ENCODE peak calls at places on chromosomes 11 and 22, in four cellular contexts. A is HFF-Myc, R is progenitor cell of endocrine pancreas, C is cardiac muscle cell. T is an unnamed sample.

GRCh38 chr11:130070109-130070828 is 575 bp downstream of the APLP2 start:
- DNase-seq in C (peak; percentile 46), A (no peak), R (peak; percentile 44), T (no peak)

GRCh38 chr11:110076388-110076965 is 16.7 kb upstream of the ZC3H12C start:
- DNase-seq in A (no peak), C (no peak), R (no peak), T (no peak)

GRCh38 chr11:93567406-93567819 is 24.2 kb upstream of the SMCO4 start:
- DNase-seq in A (no peak), C (peak; percentile 7), R (no peak), T (no peak)

GRCh38 chr11:28227460-28227859 is 119.3 kb downstream of the METTL15 start:
- DNase-seq in A (no peak), R (no peak), C (no peak), T (no peak)

GRCh38 chr11:95512682-95513081 is 276.9 kb downstream of the FAM76B start:
- DNase-seq in A (no peak), C (peak; percentile 91), R (no peak), T (no peak)

GRCh38 chr11:59195596-59195995 is 17.1 kb downstream of the MPEG1 start:
- DNase-seq in R (no peak), A (no peak), C (no peak), T (no peak)

GRCh38 chr11:123371506-123372297 is 58.4 kb upstream of the GRAMD1B start:
- DNase-seq in R (no peak), C (no peak), A (no peak), T (no peak)

GRCh38 chr11:72238040-72238450 is 5.9 kb downstream of the PHOX2A start:
- DNase-seq in A (no peak), R (peak; percentile 64), C (peak; percentile 77), T (no peak)

GRCh38 chr11:113188433-113188834 is 125.9 kb upstream of the TTC12 start:
- DNase-seq in C (no peak), R (no peak), A (no peak), T (no peak)

GRCh38 chr11:117687776-117688175 is 109.2 kb downstream of the DSCAML1 start:
- DNase-seq in C (no peak), A (no peak), R (no peak), T (no peak)

GRCh38 chr11:7591992-7592391 is 78.2 kb downstream of the PPFIBP2 start:
- DNase-seq in A (no peak), R (no peak), C (no peak), T (no peak)

GRCh38 chr11:13098067-13098466 is 89.0 kb downstream of the RASSF10 start:
- DNase-seq in R (no peak), A (no peak), C (no peak), T (no peak)

GRCh38 chr11:77406396-77406795 is 67.5 kb downstream of the PAK1 start:
- DNase-seq in C (no peak), A (no peak), R (no peak), T (no peak)

GRCh38 chr11:123470862-123471261 is 40.8 kb downstream of the GRAMD1B start:
- DNase-seq in R (no peak), C (no peak), A (no peak), T (no peak)

GRCh38 chr11:75759832-75760231 is 8.7 kb upstream of the DGAT2 start:
- DNase-seq in C (no peak), A (no peak), R (no peak), T (no peak)

GRCh38 chr11:111367411-111368284 is 11.4 kb downstream of the POU2AF1 start:
- DNase-seq in C (no peak), R (no peak), A (no peak), T (no peak)

GRCh38 chr11:7490054-7490453 is 4.7 kb downstream of the OLFML1 start:
- DNase-seq in A (no peak), C (peak; percentile 67), R (no peak), T (no peak)

GRCh38 chr11:59216654-59217640 is 4.2 kb upstream of the MPEG1 start:
- DNase-seq in C (peak; percentile 42), R (no peak), A (peak; percentile 37), T (no peak)

GRCh38 chr11:117230286-117230961 is 1.4 kb downstream of the PCSK7 start:
- DNase-seq in C (peak; percentile 38), R (no peak), A (no peak), T (no peak)

GRCh38 chr11:87255589-87255988 is 217.9 kb downstream of the TMEM135 start:
- DNase-seq in C (no peak), R (no peak), A (no peak), T (no peak)

GRCh38 chr11:27770576-27770975 is 70.3 kb upstream of the BDNF start:
- DNase-seq in C (no peak), R (no peak), A (no peak), T (no peak)

GRCh38 chr22:25919452-25919851 is 177.5 kb downstream of the MYO18B start:
- DNase-seq in C (no peak), A (no peak), R (no peak), T (no peak)

GRCh38 chr11:66266378-66267038 is 1.9 kb upstream of the RAB1B start:
- DNase-seq in C (no peak), A (no peak), R (no peak), T (no peak)

GRCh38 chr11:66264383-66264782 is 4.1 kb upstream of the RAB1B start:
- DNase-seq in A (no peak), C (no peak), R (no peak), T (no peak)

GRCh38 chr11:66265531-66266377 is 2.7 kb upstream of the RAB1B start:
- DNase-seq in A (no peak), R (no peak), C (no peak), T (no peak)

GRCh38 chr11:66263785-66264184 is 4.7 kb upstream of the RAB1B start:
- DNase-seq in C (no peak), A (no peak), R (no peak), T (no peak)

GRCh38 chr11:66264893-66265292 is 3.5 kb upstream of the RAB1B start:
- DNase-seq in A (no peak), C (no peak), R (no peak), T (no peak)
- TF ChIP-seq CTCF in A (peak; percentile 56), C (peak; percentile 37), R (peak; percentile 39), T (peak; percentile 20)

DNA sequence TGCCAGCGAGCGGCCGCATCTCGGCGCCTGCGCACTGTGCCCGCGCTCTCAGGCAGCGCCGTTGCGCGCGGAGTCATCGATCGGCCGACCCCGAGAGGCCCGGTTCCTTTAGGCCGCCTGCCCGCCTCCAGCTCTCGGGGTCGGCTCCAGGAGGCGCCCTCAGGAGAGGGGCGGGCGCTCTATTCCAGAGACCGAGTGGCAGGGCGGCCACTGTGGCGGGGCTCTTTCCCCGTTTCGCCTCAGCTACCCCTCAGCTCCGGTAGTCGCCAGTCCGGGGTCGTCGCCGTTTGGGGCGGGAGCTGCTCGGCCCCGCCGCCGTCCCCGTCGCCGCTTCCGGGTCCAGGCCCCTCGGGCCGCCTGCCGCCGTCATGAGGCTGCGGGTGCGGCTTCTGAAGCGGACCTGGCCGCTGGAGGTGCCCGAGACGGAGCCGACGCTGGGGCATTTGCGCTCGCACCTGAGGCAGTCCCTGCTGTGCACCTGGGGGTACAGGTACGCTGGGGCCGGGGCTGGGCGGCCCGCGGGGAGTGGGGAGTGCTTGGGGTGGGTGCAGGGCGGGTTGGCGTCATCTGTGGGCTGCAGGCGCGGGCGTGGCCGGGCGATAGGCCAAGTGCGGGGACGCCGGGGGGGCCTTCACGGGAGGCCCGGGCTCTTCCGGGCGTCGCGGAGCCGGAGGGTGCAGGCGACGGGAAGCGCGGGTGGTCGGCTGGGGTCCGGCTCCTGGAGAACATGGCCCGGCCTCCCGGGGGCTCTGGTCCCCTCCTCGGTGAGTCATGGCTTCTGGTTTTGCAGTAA is at the start of gene FBXO7:
- DNase-seq in A (peak; percentile 66), R (peak; percentile 91), C (peak; percentile 96), T (peak; percentile 31)
- TF ChIP-seq CTCF in A (peak; percentile 25), R (peak; percentile 62), C (peak; percentile 24), T (peak; percentile 30)

DNA sequence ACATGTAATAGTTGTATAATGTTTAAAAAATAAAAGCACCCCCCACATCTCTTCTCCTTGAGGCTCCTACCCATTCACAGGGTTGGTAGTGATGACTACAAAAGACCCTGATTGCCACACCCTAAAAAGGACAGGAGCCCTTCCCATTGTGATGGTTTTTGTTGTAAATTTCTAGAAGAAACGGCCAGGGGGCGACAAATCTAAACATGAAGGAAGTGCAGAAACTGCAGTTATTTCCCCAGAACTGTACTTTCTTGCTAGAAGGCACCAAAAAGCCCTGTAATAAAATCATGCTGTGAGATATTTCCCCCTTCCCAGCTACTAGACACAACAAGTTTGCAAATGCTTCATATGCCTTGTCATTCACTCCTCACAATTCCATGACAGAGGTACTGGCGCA is 10.8 kb downstream of the PRR5L start:
- DNase-seq in R (no peak), A (no peak), C (peak; percentile 74), T (no peak)
- TF ChIP-seq CTCF in R (peak; percentile 55), A (peak; percentile 55), C (peak; percentile 65), T (peak; percentile 32)

GRCh38 chr22:36379593-36380361 is 8.0 kb downstream of the MYH9 start:
- DNase-seq in A (no peak), R (no peak), C (no peak), T (no peak)

GRCh38 chr22:36384766-36385400 is 2.9 kb downstream of the MYH9 start:
- DNase-seq in R (no peak), C (peak; percentile 50), A (no peak), T (no peak)

GRCh38 chr22:36383110-36383581 is 4.6 kb downstream of the MYH9 start:
- DNase-seq in C (peak; percentile 60), A (peak; percentile 83), R (no peak), T (no peak)

GRCh38 chr22:36378080-36378788 is 9.5 kb downstream of the MYH9 start:
- DNase-seq in A (no peak), C (no peak), R (no peak), T (no peak)

GRCh38 chr22:36381513-36382079 is 6.2 kb downstream of the MYH9 start:
- DNase-seq in C (no peak), R (no peak), A (no peak), T (no peak)
- TF ChIP-seq CTCF in C (no peak), R (no peak), A (no peak), T (no peak)

GRCh38 chr22:46827072-46827780 is 64.8 kb downstream of the TBC1D22A start:
- DNase-seq in R (no peak), A (no peak), C (no peak), T (no peak)
- TF ChIP-seq CTCF in R (peak; percentile 58), A (no peak), C (no peak), T (no peak)

DNA sequence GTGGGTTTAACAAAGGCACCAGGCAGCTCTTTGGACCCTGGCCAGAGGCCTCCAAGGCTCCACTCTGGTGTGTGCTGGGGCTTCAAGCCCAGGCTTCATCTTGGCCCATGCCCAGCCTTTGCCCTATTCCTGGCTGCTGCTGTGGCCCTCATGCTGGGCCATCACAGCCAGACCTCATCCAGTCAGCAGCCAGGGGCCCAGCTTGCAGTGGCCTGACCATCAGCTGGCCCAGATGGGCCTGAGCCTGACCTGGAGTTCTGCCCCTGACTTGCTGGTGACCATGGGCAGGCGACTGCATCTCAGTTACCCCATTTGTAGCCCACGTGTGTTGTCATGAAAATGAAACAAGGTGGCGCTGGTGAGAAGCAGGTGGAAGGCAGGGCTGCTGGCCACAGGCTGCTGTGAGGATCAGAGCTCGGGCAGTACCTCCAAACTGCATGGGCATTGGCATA is 76.1 kb downstream of the MED15 start:
- DNase-seq in C (no peak), R (no peak), A (no peak), T (no peak)
- TF ChIP-seq CTCF in C (peak; percentile 4), R (peak; percentile 16), A (peak; percentile 24), T (no peak)